ENCODE peak calls at places on chromosomes 7 and 10, in six cellular contexts. Z, U, Y, S, X and G are unnamed samples.
A peak's percentile ranks its signal among the peaks of the same experiment; 100 is the strongest.

GRCh38 chr10:132298038-132298935 is 9.5 kb downstream of the STK32C start:
- DNase-seq in Z (no peak), U (peak; percentile 50), Y (no peak), S (no peak), X (no peak), G (no peak)

GRCh38 chr7:96135241-96135640 is 186.7 kb downstream of the SLC25A13 start:
- DNase-seq in Z (no peak), U (no peak), Y (no peak), S (no peak), X (no peak), G (no peak)

GRCh38 chr10:5423774-5424173 is 11.4 kb downstream of the NET1 start:
- DNase-seq in Z (no peak), U (no peak), Y (no peak), S (no peak), X (no peak), G (no peak)

GRCh38 chr10:25142465-25142864 is 32.3 kb upstream of the GPR158 start:
- DNase-seq in Z (no peak), U (no peak), Y (no peak), S (no peak), X (no peak), G (peak; percentile 12)

GRCh38 chr7:5296627-5297226 is 14.0 kb downstream of the SLC29A4 start:
- DNase-seq in Z (peak; percentile 66), U (no peak), Y (no peak), S (peak; percentile 66), X (peak; percentile 50), G (no peak)

GRCh38 chr10:121243899-121244241 is 354.4 kb downstream of the FGFR2 start:
- DNase-seq in Z (no peak), U (no peak), Y (no peak), S (no peak), X (no peak), G (no peak)

GRCh38 chr7:137838706-137839315 is 8.0 kb downstream of the DGKI start:
- DNase-seq in Z (no peak), U (no peak), Y (no peak), S (no peak), X (no peak), G (no peak)

GRCh38 chr10:85599081-85599480 is 767.5 kb downstream of the GRID1 start:
- DNase-seq in Z (no peak), U (no peak), Y (no peak), S (no peak), X (no peak), G (no peak)

GRCh38 chr10:35089641-35090161 is 440 bp downstream of the CUL2 start:
- DNase-seq in Z (peak; percentile 11), U (no peak), Y (peak; percentile 63), S (no peak), X (no peak), G (peak; percentile 38)

GRCh38 chr10:62636825-62637248 is 167.7 kb upstream of the ADO start:
- DNase-seq in Z (no peak), U (no peak), Y (no peak), S (no peak), X (no peak), G (no peak)

GRCh38 chr10:81722405-81722804 is 152.6 kb upstream of the NRG3 start:
- DNase-seq in Z (no peak), U (no peak), Y (no peak), S (no peak), X (no peak), G (no peak)

GRCh38 chr7:157978766-157979165 is 608.9 kb downstream of the PTPRN2 start:
- DNase-seq in Z (no peak), U (no peak), Y (no peak), S (no peak), X (no peak), G (no peak)

GRCh38 chr10:114242235-114242634 is 3.2 kb downstream of the VWA2 start:
- DNase-seq in Z (no peak), U (no peak), Y (no peak), S (no peak), X (no peak), G (no peak)

GRCh38 chr10:124041684-124042445 is 51.5 kb downstream of the CHST15 start:
- DNase-seq in Z (no peak), U (no peak), Y (no peak), S (no peak), X (no peak), G (peak; percentile 46)

GRCh38 chr10:115871855-115872254 is 401.2 kb downstream of the GFRA1 start:
- DNase-seq in Z (no peak), U (no peak), Y (no peak), S (no peak), X (no peak), G (no peak)

GRCh38 chr10:69237528-69238159 is 17.5 kb downstream of the HKDC1 start:
- DNase-seq in Z (peak; percentile 91), U (peak; percentile 17), Y (peak; percentile 86), S (peak; percentile 82), X (peak; percentile 81), G (peak; percentile 88)

GRCh38 chr7:148079681-148080080 is 510.9 kb upstream of the C7orf33 start:
- DNase-seq in Z (no peak), U (no peak), Y (no peak), S (no peak), X (no peak), G (no peak)

GRCh38 chr7:129803546-129804081 is 149.1 kb downstream of the UBE2H start:
- DNase-seq in Z (no peak), U (no peak), Y (no peak), S (no peak), X (no peak), G (no peak)

GRCh38 chr7:64625114-64626082 is 40.5 kb upstream of the ZNF107 start:
- DNase-seq in Z (no peak), U (no peak), Y (no peak), S (no peak), X (no peak), G (peak; percentile 11)

GRCh38 chr10:18238875-18239485 is 98.8 kb downstream of the CACNB2 start:
- DNase-seq in Z (no peak), U (no peak), Y (peak; percentile 19), S (no peak), X (no peak), G (peak; percentile 67)

GRCh38 chr10:26555719-26556368 is 117.7 kb downstream of the APBB1IP start:
- DNase-seq in Z (no peak), U (no peak), Y (no peak), S (no peak), X (no peak), G (peak; percentile 43)

GRCh38 chr10:108319434-108320222 is 1155.1 kb upstream of the SORCS1 start:
- DNase-seq in Z (no peak), U (no peak), Y (no peak), S (no peak), X (no peak), G (no peak)

GRCh38 chr7:44101966-44102845 is 1.9 kb upstream of the AEBP1 start:
- DNase-seq in Z (no peak), U (no peak), Y (no peak), S (no peak), X (no peak), G (peak; percentile 90)

GRCh38 chr7:99778880-99779279 is 5.1 kb downstream of the CYP3A4 start:
- DNase-seq in Z (no peak), U (no peak), Y (no peak), S (no peak), X (no peak), G (no peak)

GRCh38 chr7:152923711-152924110 is 164.2 kb downstream of the ACTR3B start:
- DNase-seq in Z (no peak), U (no peak), Y (no peak), S (no peak), X (no peak), G (no peak)

GRCh38 chr7:67392596-67393438 is 396.2 kb downstream of the TYW1 start:
- DNase-seq in Z (no peak), U (peak; percentile 79), Y (no peak), S (no peak), X (no peak), G (no peak)

GRCh38 chr7:54880326-54880989 is 121.4 kb upstream of the SEC61G start:
- DNase-seq in Z (no peak), U (no peak), Y (no peak), S (no peak), X (no peak), G (no peak)

GRCh38 chr7:134927076-134927475 is 59.2 kb upstream of the AGBL3 start:
- DNase-seq in Z (no peak), U (no peak), Y (no peak), S (no peak), X (no peak), G (no peak)

GRCh38 chr10:49208996-49209395 is 20.8 kb upstream of the TMEM273 start:
- DNase-seq in Z (no peak), U (no peak), Y (no peak), S (no peak), X (no peak), G (no peak)

GRCh38 chr7:55072251-55072650 is 53.4 kb downstream of the EGFR start:
- DNase-seq in Z (no peak), U (no peak), Y (no peak), S (no peak), X (no peak), G (no peak)

GRCh38 chr10:111650088-111650487 is 533.5 kb downstream of the GPAM start:
- DNase-seq in Z (no peak), U (no peak), Y (no peak), S (no peak), X (no peak), G (no peak)

GRCh38 chr10:71726673-71727428 is 7.3 kb upstream of the C10orf105 start:
- DNase-seq in Z (peak; percentile 57), U (no peak), Y (no peak), S (no peak), X (no peak), G (no peak)

GRCh38 chr10:79063071-79063491 is 5.7 kb upstream of the ZMIZ1 start:
- DNase-seq in Z (no peak), U (no peak), Y (no peak), S (no peak), X (no peak), G (no peak)

GRCh38 chr7:80681272-80681885 is 42.9 kb downstream of the CD36 start:
- DNase-seq in Z (no peak), U (no peak), Y (no peak), S (no peak), X (no peak), G (peak; percentile 46)